ENCODE peak calls at places on chromosomes 6 and 20, in four cellular contexts. One of them, this sample, is unnamed.

GRCh38 chr6:87068804-87069203 is 26.1 kb downstream of the CGA start:
- DNase-seq in effector memory CD8-positive, alpha-beta T cell: no peak
- DNase-seq in activated gamma-delta T cell treated with anti-CD3 and anti-CD28 coated beads, Interleukin-2, amount 50 U/mL, for 16 hours: no peak
- DNase-seq in putamen: no peak
- DNase-seq in this sample: no peak

GRCh38 chr6:94835264-94835663 is 742.1 kb upstream of the MANEA start:
- DNase-seq in effector memory CD8-positive, alpha-beta T cell: no peak
- DNase-seq in activated gamma-delta T cell treated with anti-CD3 and anti-CD28 coated beads, Interleukin-2, amount 50 U/mL, for 16 hours: no peak
- DNase-seq in putamen: no peak
- DNase-seq in this sample: no peak

GRCh38 chr6:148999921-149000589 is 253.2 kb downstream of the UST start:
- DNase-seq in effector memory CD8-positive, alpha-beta T cell: no peak
- DNase-seq in activated gamma-delta T cell treated with anti-CD3 and anti-CD28 coated beads, Interleukin-2, amount 50 U/mL, for 16 hours: no peak
- DNase-seq in putamen: peak
- DNase-seq in this sample: no peak

GRCh38 chr20:21232546-21233280 is 70.4 kb upstream of the XRN2 start:
- DNase-seq in effector memory CD8-positive, alpha-beta T cell: no peak
- DNase-seq in activated gamma-delta T cell treated with anti-CD3 and anti-CD28 coated beads, Interleukin-2, amount 50 U/mL, for 16 hours: no peak
- DNase-seq in putamen: no peak
- DNase-seq in this sample: no peak

GRCh38 chr6:134979142-134979541 is 29.2 kb upstream of the ALDH8A1 start:
- DNase-seq in effector memory CD8-positive, alpha-beta T cell: no peak
- DNase-seq in activated gamma-delta T cell treated with anti-CD3 and anti-CD28 coated beads, Interleukin-2, amount 50 U/mL, for 16 hours: no peak
- DNase-seq in putamen: no peak
- DNase-seq in this sample: no peak

GRCh38 chr20:29452186-29452585 is 1805.3 kb upstream of the DEFB115 start:
- DNase-seq in effector memory CD8-positive, alpha-beta T cell: no peak
- DNase-seq in activated gamma-delta T cell treated with anti-CD3 and anti-CD28 coated beads, Interleukin-2, amount 50 U/mL, for 16 hours: no peak
- DNase-seq in putamen: no peak
- DNase-seq in this sample: no peak

GRCh38 chr6:835476-836160 is 142.7 kb upstream of the EXOC2 start:
- DNase-seq in effector memory CD8-positive, alpha-beta T cell: no peak
- DNase-seq in activated gamma-delta T cell treated with anti-CD3 and anti-CD28 coated beads, Interleukin-2, amount 50 U/mL, for 16 hours: no peak
- DNase-seq in putamen: peak
- DNase-seq in this sample: no peak

GRCh38 chr6:14601490-14601889 is 483.9 kb downstream of the CD83 start:
- DNase-seq in effector memory CD8-positive, alpha-beta T cell: no peak
- DNase-seq in activated gamma-delta T cell treated with anti-CD3 and anti-CD28 coated beads, Interleukin-2, amount 50 U/mL, for 16 hours: no peak
- DNase-seq in putamen: no peak
- DNase-seq in this sample: no peak

GRCh38 chr6:149015877-149016525 is 269.2 kb downstream of the UST start:
- DNase-seq in effector memory CD8-positive, alpha-beta T cell: no peak
- DNase-seq in activated gamma-delta T cell treated with anti-CD3 and anti-CD28 coated beads, Interleukin-2, amount 50 U/mL, for 16 hours: no peak
- DNase-seq in putamen: no peak
- DNase-seq in this sample: no peak

GRCh38 chr6:73642530-73642929 is 11.3 kb downstream of the SLC17A5 start:
- DNase-seq in effector memory CD8-positive, alpha-beta T cell: no peak
- DNase-seq in activated gamma-delta T cell treated with anti-CD3 and anti-CD28 coated beads, Interleukin-2, amount 50 U/mL, for 16 hours: no peak
- DNase-seq in putamen: no peak
- DNase-seq in this sample: no peak

GRCh38 chr6:69138893-69139494 is 503.9 kb downstream of the ADGRB3 start:
- DNase-seq in effector memory CD8-positive, alpha-beta T cell: no peak
- DNase-seq in activated gamma-delta T cell treated with anti-CD3 and anti-CD28 coated beads, Interleukin-2, amount 50 U/mL, for 16 hours: no peak
- DNase-seq in putamen: no peak
- DNase-seq in this sample: no peak

GRCh38 chr20:45402946-45403345 is 5.1 kb upstream of the DBNDD2 start:
- DNase-seq in effector memory CD8-positive, alpha-beta T cell: no peak
- DNase-seq in activated gamma-delta T cell treated with anti-CD3 and anti-CD28 coated beads, Interleukin-2, amount 50 U/mL, for 16 hours: no peak
- DNase-seq in putamen: no peak
- DNase-seq in this sample: no peak

GRCh38 chr6:31729979-31730630 is 1.0 kb upstream of the DDAH2 start:
- DNase-seq in effector memory CD8-positive, alpha-beta T cell: peak
- DNase-seq in activated gamma-delta T cell treated with anti-CD3 and anti-CD28 coated beads, Interleukin-2, amount 50 U/mL, for 16 hours: peak
- DNase-seq in putamen: peak
- DNase-seq in this sample: peak

GRCh38 chr20:2576317-2576727 is 39.9 kb downstream of the TMC2 start:
- DNase-seq in effector memory CD8-positive, alpha-beta T cell: no peak
- DNase-seq in activated gamma-delta T cell treated with anti-CD3 and anti-CD28 coated beads, Interleukin-2, amount 50 U/mL, for 16 hours: no peak
- DNase-seq in putamen: no peak
- DNase-seq in this sample: no peak

GRCh38 chr20:40748182-40748581 is 59.1 kb upstream of the MAFB start:
- DNase-seq in effector memory CD8-positive, alpha-beta T cell: no peak
- DNase-seq in activated gamma-delta T cell treated with anti-CD3 and anti-CD28 coated beads, Interleukin-2, amount 50 U/mL, for 16 hours: no peak
- DNase-seq in putamen: no peak
- DNase-seq in this sample: no peak

GRCh38 chr20:58003525-58003924 is 224.9 kb downstream of the ANKRD60 start:
- DNase-seq in effector memory CD8-positive, alpha-beta T cell: no peak
- DNase-seq in activated gamma-delta T cell treated with anti-CD3 and anti-CD28 coated beads, Interleukin-2, amount 50 U/mL, for 16 hours: no peak
- DNase-seq in putamen: no peak
- DNase-seq in this sample: no peak

GRCh38 chr6:130233332-130233731 is 10.6 kb upstream of the SAMD3 start:
- DNase-seq in effector memory CD8-positive, alpha-beta T cell: no peak
- DNase-seq in activated gamma-delta T cell treated with anti-CD3 and anti-CD28 coated beads, Interleukin-2, amount 50 U/mL, for 16 hours: no peak
- DNase-seq in putamen: no peak
- DNase-seq in this sample: no peak

GRCh38 chr6:49988900-49989299 is 19.5 kb upstream of the DEFB113 start:
- DNase-seq in effector memory CD8-positive, alpha-beta T cell: no peak
- DNase-seq in activated gamma-delta T cell treated with anti-CD3 and anti-CD28 coated beads, Interleukin-2, amount 50 U/mL, for 16 hours: no peak
- DNase-seq in putamen: no peak
- DNase-seq in this sample: no peak

GRCh38 chr6:48087448-48087847 is 23.5 kb downstream of the PTCHD4 start:
- DNase-seq in effector memory CD8-positive, alpha-beta T cell: no peak
- DNase-seq in activated gamma-delta T cell treated with anti-CD3 and anti-CD28 coated beads, Interleukin-2, amount 50 U/mL, for 16 hours: no peak
- DNase-seq in putamen: no peak
- DNase-seq in this sample: no peak

GRCh38 chr20:56924976-56925695 is 296.0 kb downstream of the TFAP2C start:
- DNase-seq in effector memory CD8-positive, alpha-beta T cell: no peak
- DNase-seq in activated gamma-delta T cell treated with anti-CD3 and anti-CD28 coated beads, Interleukin-2, amount 50 U/mL, for 16 hours: no peak
- DNase-seq in putamen: peak
- DNase-seq in this sample: no peak

GRCh38 chr6:4928426-4928825 is 75.4 kb downstream of the RPP40 start:
- DNase-seq in effector memory CD8-positive, alpha-beta T cell: no peak
- DNase-seq in activated gamma-delta T cell treated with anti-CD3 and anti-CD28 coated beads, Interleukin-2, amount 50 U/mL, for 16 hours: no peak
- DNase-seq in putamen: no peak
- DNase-seq in this sample: no peak

GRCh38 chr6:32830017-32830416 is 8.5 kb downstream of the TAP2 start:
- DNase-seq in effector memory CD8-positive, alpha-beta T cell: no peak
- DNase-seq in activated gamma-delta T cell treated with anti-CD3 and anti-CD28 coated beads, Interleukin-2, amount 50 U/mL, for 16 hours: no peak
- DNase-seq in putamen: no peak
- DNase-seq in this sample: no peak

GRCh38 chr6:132142768-132143167 is 191.6 kb upstream of the CCN2 start:
- DNase-seq in effector memory CD8-positive, alpha-beta T cell: no peak
- DNase-seq in activated gamma-delta T cell treated with anti-CD3 and anti-CD28 coated beads, Interleukin-2, amount 50 U/mL, for 16 hours: no peak
- DNase-seq in putamen: no peak
- DNase-seq in this sample: no peak